ENCODE peak calls at places on chromosomes 11 and 22, in ten cellular contexts. X is fibroblast of lung, J is fibroblast of the aortic adventitia, A is Peyer's patch, H is GM12865, G is epithelial cell of proximal tubule, Z is uterus, P is AG04450, M is Panc1, E is astrocyte of the spinal cord. L is an unnamed sample.

GRCh38 chr22:40651563-40652501 is 15.3 kb upstream of the MRTFA start:
- DNase-seq in G (peak), E (peak), A (peak), X (peak), J (peak), H (peak), M (peak), Z (peak), P (peak), L (peak)

GRCh38 chr11:69894126-69895047 is 75.2 kb upstream of the FGF3 start:
- DNase-seq in J (no peak), G (no peak), M (no peak), H (no peak), E (no peak), Z (no peak), P (no peak), A (no peak), X (no peak), L (no peak)

GRCh38 chr22:35888181-35888870 is 140.3 kb downstream of the RBFOX2 start:
- DNase-seq in Z (no peak), H (no peak), A (no peak), X (no peak), G (no peak), J (no peak), E (no peak), M (no peak), P (no peak), L (no peak)

GRCh38 chr11:34525887-34526657 is 12.5 kb upstream of the ELF5 start:
- DNase-seq in Z (no peak), H (peak), P (no peak), J (no peak), G (no peak), X (no peak), M (no peak), A (no peak), E (no peak), L (no peak)

GRCh38 chr11:72598901-72599300 is 75.3 kb downstream of the PDE2A start:
- DNase-seq in J (peak), Z (no peak), E (no peak), X (peak), P (no peak), G (no peak), M (no peak), A (peak), H (no peak), L (no peak)

GRCh38 chr11:91261513-91261912 is 963.1 kb upstream of the FAT3 start:
- DNase-seq in X (no peak), Z (no peak), G (no peak), J (no peak), A (no peak), E (no peak), M (no peak), P (no peak), H (no peak), L (no peak)

GRCh38 chr11:64247729-64248531 is 1.2 kb upstream of the PPP1R14B start:
- DNase-seq in A (no peak), H (no peak), P (no peak), J (no peak), M (no peak), E (no peak), X (no peak), Z (no peak), G (no peak), L (no peak)

GRCh38 chr11:74490945-74491344 is 2.6 kb downstream of the LIPT2 start:
- DNase-seq in H (no peak), J (no peak), A (no peak), E (no peak), G (no peak), Z (no peak), P (no peak), M (no peak), X (no peak), L (no peak)

GRCh38 chr11:69861901-69862300 is 42.7 kb upstream of the FGF3 start:
- DNase-seq in X (no peak), P (no peak), H (no peak), E (no peak), G (no peak), J (no peak), M (no peak), A (no peak), Z (no peak), L (no peak)

GRCh38 chr11:124510279-124510678 is 33.2 kb downstream of the OR8B12 start:
- DNase-seq in X (no peak), M (no peak), H (no peak), P (no peak), J (no peak), A (no peak), E (no peak), Z (no peak), G (no peak), L (no peak)

GRCh38 chr11:122601131-122602125 is 54.1 kb upstream of the UBASH3B start:
- DNase-seq in H (no peak), Z (peak), P (no peak), X (peak), A (no peak), J (peak), M (no peak), G (no peak), E (peak), L (peak)

GRCh38 chr11:109421981-109422590 is at the start of gene C11orf87:
- DNase-seq in H (no peak), G (no peak), E (peak), J (peak), P (no peak), M (no peak), Z (no peak), A (no peak), X (no peak), L (no peak)

GRCh38 chr22:18991828-18992442 is 55.8 kb upstream of the PRODH start:
- DNase-seq in G (no peak), M (no peak), J (no peak), E (no peak), H (no peak), Z (no peak), A (no peak), P (no peak), X (no peak), L (no peak)

GRCh38 chr11:61580292-61580888 is 486 bp downstream of the SYT7 start:
- DNase-seq in H (no peak), X (no peak), P (no peak), J (no peak), Z (no peak), E (no peak), G (no peak), M (no peak), A (no peak), L (no peak)
- H3K4me3 ChIP-seq in H (no peak), X (peak), P (peak), J (peak), Z (peak), E (no peak), G (no peak), M (peak), A (peak), L (peak)

GRCh38 chr11:2738551-2739431 is 39.0 kb upstream of the KCNQ1OT1 start:
- DNase-seq in A (no peak), H (no peak), M (no peak), G (no peak), X (no peak), E (no peak), J (no peak), P (no peak), Z (no peak), L (no peak)
- TF ChIP-seq CTCF in A (no peak), H (no peak), M (no peak), G (no peak), X (no peak), E (no peak), J (no peak), P (no peak), Z (no peak), L (no peak)

GRCh38 chr11:17719940-17720795 is 797 bp downstream of the MYOD1 start:
- DNase-seq in E (no peak), X (no peak), P (no peak), A (no peak), H (no peak), Z (no peak), G (no peak), M (no peak), J (no peak), L (no peak)

GRCh38 chr11:17716807-17717206 is 2.6 kb upstream of the MYOD1 start:
- DNase-seq in G (no peak), H (no peak), P (no peak), E (no peak), J (no peak), M (no peak), A (no peak), Z (no peak), X (no peak), L (no peak)

GRCh38 chr11:17719028-17719939 is at the start of gene MYOD1:
- DNase-seq in M (no peak), J (no peak), Z (no peak), P (no peak), X (no peak), A (no peak), H (no peak), E (peak), G (no peak), L (no peak)

GRCh38 chr11:17718015-17718414 is 1.4 kb upstream of the MYOD1 start:
- DNase-seq in J (no peak), P (no peak), E (no peak), A (no peak), M (no peak), X (no peak), H (no peak), Z (no peak), G (no peak), L (no peak)

GRCh38 chr11:17718510-17718962 is 835 bp upstream of the MYOD1 start:
- DNase-seq in E (no peak), P (no peak), M (no peak), Z (no peak), J (no peak), A (no peak), X (no peak), G (no peak), H (no peak), L (no peak)
- H3K4me3 ChIP-seq in E (no peak), P (no peak), M (no peak), Z (no peak), J (no peak), A (no peak), X (no peak), G (no peak), H (no peak), L (no peak)

DNA sequence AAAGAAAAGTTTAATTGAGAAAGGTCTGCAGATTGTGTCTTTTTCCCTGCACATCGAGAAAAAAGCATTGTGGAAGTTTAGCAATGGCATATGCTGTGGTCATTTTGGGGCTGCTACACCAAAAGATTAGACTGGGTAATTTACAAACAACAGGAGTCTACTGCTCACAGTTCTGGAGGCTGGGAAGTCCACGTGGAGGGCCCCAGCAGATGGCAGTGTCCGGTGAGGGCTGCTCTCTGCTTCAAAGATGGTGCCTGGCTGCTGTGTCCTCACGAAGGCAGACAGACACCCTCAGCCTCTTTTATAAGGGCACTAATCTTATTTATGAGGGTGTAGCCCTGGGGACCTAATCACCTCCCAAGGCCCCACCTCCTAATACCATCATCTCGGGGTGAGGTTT is 21.1 kb downstream of the PHF21B start:
- DNase-seq in Z (no peak), A (no peak), M (no peak), J (no peak), X (no peak), H (no peak), G (no peak), E (no peak), P (no peak), L (no peak)
- TF ChIP-seq CTCF in Z (no peak), A (no peak), M (no peak), J (no peak), X (no peak), H (peak), G (peak), E (peak), P (peak), L (peak)

DNA sequence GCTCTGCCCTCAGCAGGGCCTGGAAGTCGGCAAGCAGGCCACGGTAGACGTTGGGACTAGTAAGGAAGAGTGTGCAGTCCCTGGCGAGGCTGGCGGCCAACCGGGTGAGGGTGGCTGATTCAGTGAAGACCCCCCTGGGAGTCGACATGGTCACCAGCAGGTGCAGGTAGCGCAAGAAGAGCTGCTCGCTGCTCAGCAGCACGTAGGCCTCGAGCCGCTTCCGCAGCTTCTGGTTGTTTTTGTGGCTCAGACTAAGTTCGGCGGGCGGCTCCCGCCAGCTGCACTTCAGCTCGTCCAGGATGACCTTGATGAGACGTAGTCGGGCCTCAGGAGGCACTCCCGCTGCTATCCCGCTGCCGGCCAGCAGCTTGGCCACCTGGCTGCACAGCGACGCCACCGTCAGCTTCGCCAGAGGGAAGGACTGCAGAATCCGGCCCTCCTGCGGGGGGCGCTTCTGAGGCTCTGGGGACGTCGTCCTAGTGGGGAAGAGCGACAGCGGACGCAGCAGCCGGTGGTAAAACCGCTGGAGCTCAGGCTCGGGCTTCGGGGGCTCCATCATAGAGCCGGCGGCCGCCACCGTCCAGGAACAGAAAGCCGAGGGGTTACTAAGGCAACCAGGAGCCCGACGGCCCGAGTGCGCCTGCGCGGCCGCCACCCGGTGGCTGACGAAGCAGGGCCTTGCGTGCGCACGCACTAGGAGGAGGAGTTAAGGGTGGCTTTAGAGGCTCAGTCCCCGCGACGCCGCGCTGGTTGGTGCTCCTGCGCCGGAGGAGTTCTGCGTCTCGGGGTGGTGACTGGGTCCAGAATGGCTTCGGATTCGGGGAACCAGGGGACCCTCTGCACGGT is at the start of the genes CCDC87 and CCS:
- DNase-seq in H (peak), Z (peak), G (peak), J (peak), E (peak), M (peak), A (peak), P (peak), X (peak), L (peak)
- H3K4me3 ChIP-seq in H (peak), Z (peak), G (peak), J (peak), E (peak), M (peak), A (peak), P (peak), X (peak), L (peak)

DNA sequence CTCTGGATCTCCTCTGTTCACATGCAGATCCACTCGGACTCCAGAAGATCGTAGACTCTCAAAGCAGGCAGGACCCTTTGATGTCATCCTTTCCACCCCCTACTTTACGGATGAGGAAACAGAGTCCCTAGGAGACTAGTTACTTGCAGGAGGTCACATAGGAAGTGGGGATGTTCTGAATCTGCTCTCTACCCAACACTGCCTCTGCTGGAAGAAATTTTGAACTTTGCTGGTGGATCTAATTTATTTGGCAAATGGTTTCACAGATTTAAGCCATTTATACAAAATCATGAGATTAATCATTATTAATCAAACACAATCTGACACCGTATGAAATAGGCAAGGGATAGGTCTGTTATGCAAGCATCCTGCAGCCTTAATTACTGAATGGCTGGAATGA is 55.0 kb upstream of the USP47 start:
- DNase-seq in A (no peak), M (no peak), E (peak), P (no peak), G (no peak), Z (no peak), J (peak), H (no peak), X (peak), L (no peak)
- TF ChIP-seq CTCF in A (no peak), M (peak), E (peak), P (peak), G (peak), Z (peak), J (peak), H (peak), X (peak), L (peak)

DNA sequence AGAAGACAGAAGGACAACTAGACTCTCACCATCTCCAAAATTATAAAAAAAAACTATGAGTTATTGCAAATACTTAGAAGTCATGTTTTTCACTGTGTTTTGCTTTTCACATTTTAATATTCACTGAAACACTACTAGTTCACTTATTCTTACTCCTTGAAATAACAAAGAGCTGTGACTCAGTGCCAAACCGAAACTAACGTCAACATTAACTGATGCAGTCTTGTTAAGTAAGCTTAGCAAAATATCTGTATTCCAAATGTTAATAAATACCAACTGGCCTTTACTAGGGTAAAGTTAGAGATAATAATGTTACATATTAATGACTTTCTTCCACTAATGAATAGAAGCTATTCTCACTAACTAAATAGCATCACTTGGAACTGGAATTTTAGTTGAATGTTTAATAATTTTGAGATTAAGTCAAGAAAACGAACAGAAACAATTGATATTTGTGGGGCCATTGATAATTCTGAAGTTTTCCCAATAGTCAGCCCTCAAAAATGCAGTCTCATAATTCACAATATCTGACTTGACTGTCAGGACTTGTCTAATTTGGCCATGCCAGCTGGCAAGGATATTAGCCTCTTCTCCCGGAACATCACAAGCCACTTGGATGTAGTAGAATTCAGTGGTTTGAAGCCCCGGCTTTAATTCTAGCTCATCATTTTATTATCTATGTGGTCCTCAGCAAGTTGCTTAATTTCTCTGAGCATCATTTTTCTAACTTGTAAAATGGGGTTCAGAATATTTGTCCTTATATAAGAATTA is 230.1 kb upstream of the DDI1 start:
- DNase-seq in J (peak), X (peak), P (peak), H (peak), M (no peak), Z (no peak), G (peak), E (peak), A (no peak), L (peak)
- H3K4me3 ChIP-seq in J (no peak), X (no peak), P (no peak), H (no peak), M (no peak), Z (no peak), G (peak), E (no peak), A (no peak), L (no peak)

GRCh38 chr11:89205378-89205777 is 27.7 kb downstream of the TYR start:
- DNase-seq in M (no peak), A (no peak), H (no peak), G (no peak), E (no peak), Z (no peak), P (no peak), X (no peak), J (no peak), L (no peak)
- TF ChIP-seq CTCF in M (peak), A (no peak), H (no peak), G (peak), E (peak), Z (no peak), P (no peak), X (no peak), J (no peak), L (no peak)

DNA sequence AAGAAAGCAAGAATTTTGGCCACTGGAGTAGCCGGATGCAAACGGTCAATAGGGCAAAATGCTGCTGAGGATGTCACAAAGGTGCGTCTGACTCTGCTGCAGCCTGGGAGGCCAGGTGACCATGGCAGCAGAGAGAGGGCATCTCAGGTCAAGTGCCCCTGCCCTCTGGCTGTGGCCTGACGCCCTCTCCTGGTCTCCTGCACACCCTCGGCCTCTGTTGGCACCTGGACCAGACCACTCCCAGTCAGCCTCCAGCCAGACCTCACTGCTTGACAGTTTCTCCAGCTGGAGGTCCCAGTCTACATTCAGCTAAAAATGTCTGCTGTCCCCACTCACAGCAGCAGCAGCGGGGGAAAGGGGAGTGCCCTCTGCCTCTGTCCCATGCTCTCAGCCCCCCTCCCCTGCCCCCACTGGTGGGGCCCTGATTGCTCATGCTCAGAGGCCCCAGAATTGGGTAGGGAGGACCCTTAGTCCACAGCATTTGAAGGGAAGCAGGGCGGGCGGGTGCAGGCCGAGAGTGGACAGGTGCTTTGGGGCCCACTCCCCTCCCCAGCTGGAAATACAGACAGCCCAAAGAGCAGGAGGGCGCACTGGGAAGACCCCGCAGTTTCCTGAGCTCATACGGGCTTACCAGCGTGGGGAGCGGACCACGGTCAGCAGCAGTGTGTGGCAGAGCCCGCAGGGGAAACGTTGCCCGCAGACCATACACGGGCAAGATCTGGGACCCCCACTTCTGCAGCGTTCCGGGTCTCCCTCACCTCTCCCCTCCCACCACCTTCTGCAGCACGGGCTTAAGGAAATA is 1.6 kb upstream of the BRSK2 start:
- DNase-seq in A (no peak), E (no peak), G (no peak), X (no peak), J (no peak), M (no peak), H (no peak), P (no peak), Z (no peak), L (no peak)
- H3K4me3 ChIP-seq in A (no peak), E (no peak), G (no peak), X (no peak), J (no peak), M (no peak), H (no peak), P (peak), Z (no peak), L (no peak)

L was measured in AG09309.